ENCODE peak calls at places on chromosomes 1 and 21, in nine cellular contexts. S, M, C, B, E, Q, F, G and N are unnamed samples.

GRCh38 chr1:56590520-56591011 is 11.2 kb upstream of the PLPP3 start:
- DNase-seq in S (no peak), M (no peak), C (no peak), B (no peak), E (no peak), Q (no peak), F (no peak), G (no peak), N (no peak)

GRCh38 chr21:41809891-41810596 is 43.2 kb upstream of the RIPK4 start:
- DNase-seq in S (no peak), M (no peak), C (no peak), B (no peak), E (no peak), Q (no peak), F (no peak), G (no peak), N (no peak)

GRCh38 chr1:110305875-110306420 is 33.2 kb upstream of the RBM15 start:
- DNase-seq in S (no peak), M (no peak), C (no peak), B (no peak), E (no peak), Q (no peak), F (no peak), G (no peak), N (no peak)

GRCh38 chr1:12149791-12150175 is 17.0 kb upstream of the TNFRSF1B start:
- DNase-seq in S (no peak), M (no peak), C (no peak), B (no peak), E (no peak), Q (no peak), F (no peak), G (no peak), N (no peak)

GRCh38 chr1:3924871-3925655 is 25.0 kb upstream of the C1orf174 start:
- DNase-seq in S (no peak), M (no peak), C (no peak), B (peak), E (no peak), Q (no peak), F (no peak), G (no peak), N (peak)

GRCh38 chr21:46154955-46155513 is 345 bp downstream of the FTCD start:
- DNase-seq in S (peak), M (peak), C (no peak), B (peak), E (peak), Q (no peak), F (no peak), G (no peak), N (no peak)

GRCh38 chr1:162973381-162973795 is 95.8 kb upstream of the RGS4 start:
- DNase-seq in S (no peak), M (no peak), C (peak), B (no peak), E (no peak), Q (peak), F (peak), G (no peak), N (no peak)

GRCh38 chr1:31955917-31956736 is 18.0 kb upstream of the PTP4A2 start:
- DNase-seq in S (peak), M (peak), C (peak), B (peak), E (peak), Q (peak), F (peak), G (peak), N (no peak)

GRCh38 chr1:237164406-237165352 is 122.7 kb downstream of the RYR2 start:
- DNase-seq in S (no peak), M (no peak), C (no peak), B (no peak), E (no peak), Q (no peak), F (no peak), G (no peak), N (no peak)

GRCh38 chr1:2998503-2999100 is 22.7 kb upstream of the ACTRT2 start:
- DNase-seq in S (no peak), M (no peak), C (no peak), B (no peak), E (no peak), Q (no peak), F (no peak), G (no peak), N (no peak)

GRCh38 chr1:172698224-172698623 is 39.3 kb downstream of the FASLG start:
- DNase-seq in S (no peak), M (no peak), C (no peak), B (no peak), E (no peak), Q (no peak), F (no peak), G (no peak), N (no peak)

GRCh38 chr1:219639843-219640606 is 27.1 kb upstream of the ZC3H11B start:
- DNase-seq in S (no peak), M (no peak), C (no peak), B (no peak), E (no peak), Q (no peak), F (no peak), G (no peak), N (no peak)

GRCh38 chr1:177077006-177077405 is 87.5 kb downstream of the ASTN1 start:
- DNase-seq in S (no peak), M (no peak), C (no peak), B (no peak), E (no peak), Q (no peak), F (no peak), G (no peak), N (no peak)